ENCODE peak calls at places on chromosomes 4 and X, in five cellular contexts. One of them, this sample, is unnamed.

GRCh38 chrX:2632533-2633504 is 58.3 kb upstream of the CD99 start:
- DNase-seq in bronchial epithelial cell: peak; percentile 73
- DNase-seq in fibroblast of mammary gland: no peak
- DNase-seq in skeletal muscle cell: no peak
- DNase-seq in HAP-1: no peak
- DNase-seq in this sample: no peak

GRCh38 chr4:70712150-70712549 is 9.6 kb upstream of the RUFY3 start:
- DNase-seq in bronchial epithelial cell: no peak
- DNase-seq in skeletal muscle cell: no peak
- DNase-seq in HAP-1: no peak
- DNase-seq in fibroblast of mammary gland: peak; percentile 62
- DNase-seq in this sample: no peak

GRCh38 chr4:113145519-113146291 is 96.3 kb downstream of the ANK2 start:
- DNase-seq in HAP-1: peak; percentile 73
- DNase-seq in skeletal muscle cell: peak; percentile 14
- DNase-seq in bronchial epithelial cell: no peak
- DNase-seq in fibroblast of mammary gland: no peak
- DNase-seq in this sample: peak; percentile 64

GRCh38 chrX:111460612-111461011 is 48.6 kb upstream of the DCX start:
- DNase-seq in skeletal muscle cell: no peak
- DNase-seq in fibroblast of mammary gland: peak; percentile 28
- DNase-seq in bronchial epithelial cell: no peak
- DNase-seq in HAP-1: no peak
- DNase-seq in this sample: no peak

GRCh38 chr4:45331796-45332195 is 605.4 kb upstream of the GNPDA2 start:
- DNase-seq in skeletal muscle cell: no peak
- DNase-seq in bronchial epithelial cell: no peak
- DNase-seq in fibroblast of mammary gland: no peak
- DNase-seq in HAP-1: no peak
- DNase-seq in this sample: peak; percentile 25

GRCh38 chr4:156751486-156751885 is 220.1 kb downstream of the PDGFC start:
- DNase-seq in fibroblast of mammary gland: peak; percentile 43
- DNase-seq in HAP-1: no peak
- DNase-seq in bronchial epithelial cell: peak; percentile 62
- DNase-seq in skeletal muscle cell: no peak
- DNase-seq in this sample: no peak

GRCh38 chr4:122783301-122784215 is 43.1 kb upstream of the FGF2 start:
- DNase-seq in fibroblast of mammary gland: peak; percentile 78
- DNase-seq in skeletal muscle cell: peak; percentile 69
- DNase-seq in bronchial epithelial cell: peak; percentile 85
- DNase-seq in HAP-1: peak; percentile 96
- DNase-seq in this sample: peak; percentile 77

GRCh38 chr4:16029329-16029728 is 54.5 kb downstream of the PROM1 start:
- DNase-seq in fibroblast of mammary gland: peak; percentile 80
- DNase-seq in skeletal muscle cell: peak; percentile 87
- DNase-seq in HAP-1: no peak
- DNase-seq in bronchial epithelial cell: no peak
- DNase-seq in this sample: no peak

GRCh38 chr4:94516999-94517398 is 65.3 kb downstream of the PDLIM5 start:
- DNase-seq in skeletal muscle cell: no peak
- DNase-seq in HAP-1: peak; percentile 60
- DNase-seq in bronchial epithelial cell: peak; percentile 90
- DNase-seq in fibroblast of mammary gland: peak; percentile 30
- DNase-seq in this sample: no peak

GRCh38 chrX:70013483-70014222 is 36.1 kb downstream of the AWAT2 start:
- DNase-seq in bronchial epithelial cell: no peak
- DNase-seq in fibroblast of mammary gland: no peak
- DNase-seq in skeletal muscle cell: no peak
- DNase-seq in HAP-1: no peak
- DNase-seq in this sample: no peak

GRCh38 chr4:53645108-53645507 is 53.8 kb upstream of the LNX1 start:
- DNase-seq in skeletal muscle cell: no peak
- DNase-seq in fibroblast of mammary gland: no peak
- DNase-seq in HAP-1: no peak
- DNase-seq in bronchial epithelial cell: no peak
- DNase-seq in this sample: no peak
- H3K4me3 ChIP-seq in skeletal muscle cell: no peak overlapping the region
- H3K4me3 ChIP-seq in fibroblast of mammary gland: no peak overlapping the region
- H3K4me3 ChIP-seq in HAP-1: no peak overlapping the region
- H3K4me3 ChIP-seq in bronchial epithelial cell: no peak overlapping the region
- H3K4me3 ChIP-seq in this sample: no peak overlapping the region

GRCh38 chrX:10579018-10579752 is 41.2 kb downstream of the MID1 start:
- DNase-seq in HAP-1: peak; percentile 70
- DNase-seq in bronchial epithelial cell: peak; percentile 78
- DNase-seq in skeletal muscle cell: peak; percentile 65
- DNase-seq in fibroblast of mammary gland: peak; percentile 89
- DNase-seq in this sample: no peak
- H3K4me3 ChIP-seq in HAP-1: peak overlapping the region; percentile 17
- H3K4me3 ChIP-seq in bronchial epithelial cell: no peak overlapping the region
- H3K4me3 ChIP-seq in skeletal muscle cell: no peak overlapping the region
- H3K4me3 ChIP-seq in fibroblast of mammary gland: peak overlapping the region; percentile 22
- H3K4me3 ChIP-seq in this sample: no peak overlapping the region

GRCh38 chr4:185589067-185589844 is 53.9 kb upstream of the PDLIM3 start:
- DNase-seq in skeletal muscle cell: peak; percentile 84
- DNase-seq in bronchial epithelial cell: no peak
- DNase-seq in fibroblast of mammary gland: peak; percentile 7
- DNase-seq in HAP-1: peak; percentile 32
- DNase-seq in this sample: no peak

GRCh38 chr4:185590982-185591381 is 55.7 kb upstream of the PDLIM3 start:
- DNase-seq in HAP-1: no peak
- DNase-seq in fibroblast of mammary gland: no peak
- DNase-seq in skeletal muscle cell: no peak
- DNase-seq in bronchial epithelial cell: no peak
- DNase-seq in this sample: no peak

GRCh38 chr4:185587065-185587443 is 51.7 kb upstream of the PDLIM3 start:
- DNase-seq in HAP-1: no peak
- DNase-seq in fibroblast of mammary gland: no peak
- DNase-seq in bronchial epithelial cell: no peak
- DNase-seq in skeletal muscle cell: no peak
- DNase-seq in this sample: no peak

GRCh38 chr4:185585211-185585610 is 49.9 kb upstream of the PDLIM3 start:
- DNase-seq in HAP-1: no peak
- DNase-seq in bronchial epithelial cell: no peak
- DNase-seq in fibroblast of mammary gland: no peak
- DNase-seq in skeletal muscle cell: no peak
- DNase-seq in this sample: no peak

DNA sequence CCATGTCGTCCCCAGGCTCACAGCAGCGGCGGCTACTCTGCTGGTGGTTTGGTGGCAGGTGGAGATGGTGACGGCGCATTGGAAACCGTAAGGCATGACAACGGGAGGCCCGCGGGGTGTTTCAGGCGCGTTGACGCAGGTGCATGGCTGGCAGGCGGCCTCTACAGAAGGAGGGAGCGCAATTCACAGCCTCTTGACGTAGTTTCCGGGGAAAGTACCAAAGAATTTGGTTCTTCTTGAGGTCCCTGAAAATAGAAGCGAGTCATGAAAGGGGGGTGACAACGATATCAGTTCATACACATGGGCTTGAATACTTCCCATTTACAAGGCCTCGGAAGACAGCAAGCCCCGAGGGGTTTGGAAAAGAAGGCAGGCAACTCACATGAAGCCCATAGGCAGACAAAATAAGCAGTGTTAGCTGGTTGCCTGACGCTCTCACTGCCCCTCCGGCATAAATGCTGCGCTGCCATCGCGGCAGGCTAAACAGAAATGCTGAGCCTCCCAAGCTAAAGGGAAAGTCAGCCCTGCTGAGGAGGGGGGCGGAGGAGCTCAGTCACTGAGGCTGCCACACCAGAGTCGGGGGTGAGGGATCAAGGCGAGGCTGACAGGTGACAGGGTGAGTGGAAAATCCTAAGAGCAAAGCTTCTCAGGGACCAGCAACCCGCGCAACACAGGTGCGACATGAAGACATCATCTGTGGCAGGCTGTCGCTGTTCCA is 52.3 kb upstream of the PDLIM3 start:
- DNase-seq in skeletal muscle cell: no peak
- DNase-seq in HAP-1: no peak
- DNase-seq in fibroblast of mammary gland: no peak
- DNase-seq in bronchial epithelial cell: no peak
- DNase-seq in this sample: peak; percentile 66
- H3K4me3 ChIP-seq in skeletal muscle cell: no peak overlapping the region
- H3K4me3 ChIP-seq in HAP-1: no peak overlapping the region
- H3K4me3 ChIP-seq in fibroblast of mammary gland: no peak overlapping the region
- H3K4me3 ChIP-seq in bronchial epithelial cell: no peak overlapping the region
- H3K4me3 ChIP-seq in this sample: peak overlapping the region; percentile 28

DNA sequence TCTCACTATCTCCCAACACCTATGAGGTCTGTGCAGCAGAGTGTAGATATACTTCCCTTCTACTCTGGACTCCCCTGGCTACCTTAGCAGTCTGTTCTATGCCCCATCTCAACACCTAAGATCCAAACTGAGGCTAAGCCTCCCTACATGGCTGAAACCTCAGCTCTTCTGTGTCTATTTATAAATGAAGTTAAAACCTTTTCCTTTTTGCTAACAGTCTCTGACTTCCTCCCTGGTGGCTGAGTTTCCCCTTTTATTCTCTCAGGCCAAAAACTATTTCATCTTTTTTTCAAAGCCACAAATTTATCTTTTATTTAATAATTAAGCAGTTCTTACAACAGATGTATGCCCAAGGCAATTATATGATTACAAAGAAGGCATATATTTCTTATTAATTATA is 111.8 kb upstream of the STIM2 start:
- DNase-seq in fibroblast of mammary gland: no peak
- DNase-seq in skeletal muscle cell: no peak
- DNase-seq in HAP-1: no peak
- DNase-seq in bronchial epithelial cell: no peak
- DNase-seq in this sample: no peak
- H3K4me3 ChIP-seq in fibroblast of mammary gland: no peak overlapping the region
- H3K4me3 ChIP-seq in skeletal muscle cell: no peak overlapping the region
- H3K4me3 ChIP-seq in HAP-1: no peak overlapping the region
- H3K4me3 ChIP-seq in bronchial epithelial cell: no peak overlapping the region
- H3K4me3 ChIP-seq in this sample: no peak overlapping the region